ENCODE peak calls at places on chromosomes 12 and 14, in four cellular contexts. O, Q, T and M are unnamed samples.

GRCh38 chr12:122452701-122453285 is 30.3 kb upstream of the CLIP1 start:
- DNase-seq in O (no peak), Q (no peak), T (no peak), M (no peak)

GRCh38 chr14:26528415-26529182 is 69.2 kb downstream of the NOVA1 start:
- DNase-seq in O (peak), Q (no peak), T (peak), M (no peak)

GRCh38 chr12:90938451-90938850 is 16.5 kb downstream of the CCER1 start:
- DNase-seq in O (no peak), Q (no peak), T (peak), M (no peak)

GRCh38 chr12:41684997-41685396 is 459.7 kb downstream of the GXYLT1 start:
- DNase-seq in O (no peak), Q (no peak), T (no peak), M (no peak)

GRCh38 chr12:64673490-64674169 is 63.3 kb downstream of the RASSF3 start:
- DNase-seq in O (no peak), Q (no peak), T (no peak), M (no peak)

GRCh38 chr12:75632452-75632851 is 121.0 kb upstream of the KRR1 start:
- DNase-seq in O (no peak), Q (no peak), T (no peak), M (no peak)

GRCh38 chr12:78645956-78646355 is 218.6 kb upstream of the SYT1 start:
- DNase-seq in O (no peak), Q (no peak), T (peak), M (no peak)

GRCh38 chr12:58745348-58746125 is 174.8 kb downstream of the LRIG3 start:
- DNase-seq in O (no peak), Q (no peak), T (no peak), M (no peak)

GRCh38 chr12:128817115-128818015 is 6.4 kb downstream of the SLC15A4 start:
- DNase-seq in O (no peak), Q (no peak), T (peak), M (peak)

GRCh38 chr12:75656650-75657049 is 145.2 kb upstream of the KRR1 start:
- DNase-seq in O (no peak), Q (no peak), T (peak), M (no peak)

GRCh38 chr12:11633968-11634367 is 15.5 kb upstream of the ETV6 start:
- DNase-seq in O (no peak), Q (no peak), T (no peak), M (no peak)

GRCh38 chr12:117027251-117028086 is 71.7 kb downstream of the TESC start:
- DNase-seq in O (no peak), Q (no peak), T (no peak), M (no peak)